ENCODE peak calls at places on chromosomes 13 and 19, in four cellular contexts. B, M, Q and O are unnamed samples.

GRCh38 chr19:40465025-40465780 is at the start of gene BLVRB:
- DNase-seq in M (no peak), Q (peak; percentile 52), B (no peak), O (no peak)

GRCh38 chr13:92175330-92175729 is 776.9 kb downstream of the GPC5 start:
- DNase-seq in Q (peak; percentile 27), M (no peak), B (peak; percentile 9), O (peak; percentile 17)

GRCh38 chr19:13881692-13882418 is 4.9 kb downstream of the NANOS3 start:
- DNase-seq in Q (no peak), M (no peak), B (no peak), O (no peak)

GRCh38 chr19:41960973-41961372 is 1.9 kb upstream of the RABAC1 start:
- DNase-seq in M (no peak), Q (no peak), B (no peak), O (no peak)

GRCh38 chr13:78410164-78410563 is 193.2 kb downstream of the POU4F1 start:
- DNase-seq in M (no peak), Q (no peak), B (no peak), O (no peak)

GRCh38 chr19:34188388-34188787 is 16.1 kb downstream of the LSM14A start:
- DNase-seq in Q (no peak), B (no peak), M (no peak), O (no peak)

GRCh38 chr13:27489456-27489855 is 39.1 kb upstream of the MTIF3 start:
- DNase-seq in B (no peak), M (no peak), Q (no peak), O (no peak)

GRCh38 chr13:101149735-101150380 is 266.4 kb downstream of the NALCN start:
- DNase-seq in B (peak; percentile 2), Q (no peak), M (no peak), O (peak; percentile 35)

GRCh38 chr13:27808866-27809546 is 16.7 kb downstream of the GSX1 start:
- DNase-seq in B (no peak), Q (no peak), M (no peak), O (no peak)

GRCh38 chr19:1853295-1854031 is 5.2 kb upstream of the REXO1 start:
- DNase-seq in Q (peak; percentile 76), B (peak; percentile 94), M (peak; percentile 43), O (peak; percentile 93)

GRCh38 chr13:36531746-36532486 is 99.6 kb downstream of the CCNA1 start:
- DNase-seq in Q (no peak), B (no peak), M (no peak), O (no peak)

GRCh38 chr19:16970821-16971220 is 55.8 kb downstream of the CPAMD8 start:
- DNase-seq in B (no peak), M (no peak), Q (no peak), O (no peak)

GRCh38 chr19:38838208-38838985 is 6.8 kb upstream of the ECH1 start:
- DNase-seq in M (no peak), B (no peak), Q (no peak), O (no peak)

GRCh38 chr19:39705578-39706188 is 1.4 kb downstream of the LGALS14 start:
- DNase-seq in Q (no peak), B (no peak), M (no peak), O (no peak)

GRCh38 chr13:51803018-51803417 is 945 bp downstream of the DHRS12 start:
- DNase-seq in M (no peak), B (no peak), Q (no peak), O (no peak)

GRCh38 chr19:31338069-31338767 is 11.0 kb downstream of the TSHZ3 start:
- DNase-seq in Q (peak; percentile 18), B (peak; percentile 32), M (no peak), O (peak; percentile 79)

GRCh38 chr19:46144756-46145155 is 3.3 kb upstream of the IGFL2 start:
- DNase-seq in B (no peak), Q (no peak), M (no peak), O (no peak)

GRCh38 chr13:66875264-66875663 is 354.9 kb downstream of the PCDH9 start:
- DNase-seq in M (no peak), B (no peak), Q (no peak), O (no peak)

GRCh38 chr13:29917573-29918091 is 67.2 kb upstream of the UBL3 start:
- DNase-seq in Q (no peak), M (no peak), B (no peak), O (no peak)

GRCh38 chr13:29922281-29922821 is 71.9 kb upstream of the UBL3 start:
- DNase-seq in B (no peak), Q (no peak), M (no peak), O (no peak)

GRCh38 chr13:29921542-29921941 is 71.1 kb upstream of the UBL3 start:
- DNase-seq in M (no peak), B (no peak), Q (no peak), O (no peak)

GRCh38 chr13:29918845-29919244 is 68.4 kb upstream of the UBL3 start:
- DNase-seq in B (no peak), M (no peak), Q (no peak), O (no peak)

DNA sequence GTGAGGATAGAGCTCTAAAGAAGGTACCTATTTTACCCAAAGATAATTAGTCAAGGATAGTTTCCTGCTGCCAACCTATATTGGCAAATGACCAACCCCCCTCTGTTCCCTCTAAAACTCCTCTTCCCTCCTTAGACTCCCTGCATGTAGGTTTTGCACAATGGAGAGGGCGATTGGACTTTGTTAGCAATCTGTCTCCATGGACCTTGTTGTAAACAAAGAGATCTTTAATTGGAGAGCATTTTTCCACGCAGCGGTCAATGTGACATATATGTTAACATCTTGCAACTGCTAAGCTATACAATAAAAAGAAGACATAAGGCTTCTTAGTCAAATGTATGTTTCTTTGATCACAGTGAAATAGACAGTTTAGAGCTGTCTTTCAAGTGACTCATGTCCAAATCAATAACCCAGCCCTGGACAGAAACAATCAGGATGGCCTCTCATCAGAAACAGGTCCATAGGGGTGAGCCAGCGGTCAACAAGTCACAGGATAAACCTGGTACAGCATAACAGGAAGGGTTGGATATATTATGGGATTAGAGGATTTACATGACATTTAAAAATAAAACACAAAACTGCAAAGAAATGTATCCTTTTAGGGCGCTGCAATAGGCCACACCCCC is 69.7 kb upstream of the UBL3 start:
- DNase-seq in Q (peak; percentile 63), B (no peak), M (no peak), O (no peak)
- TF ChIP-seq MAX in Q (no peak), B (no peak), M (no peak), O (no peak)

DNA sequence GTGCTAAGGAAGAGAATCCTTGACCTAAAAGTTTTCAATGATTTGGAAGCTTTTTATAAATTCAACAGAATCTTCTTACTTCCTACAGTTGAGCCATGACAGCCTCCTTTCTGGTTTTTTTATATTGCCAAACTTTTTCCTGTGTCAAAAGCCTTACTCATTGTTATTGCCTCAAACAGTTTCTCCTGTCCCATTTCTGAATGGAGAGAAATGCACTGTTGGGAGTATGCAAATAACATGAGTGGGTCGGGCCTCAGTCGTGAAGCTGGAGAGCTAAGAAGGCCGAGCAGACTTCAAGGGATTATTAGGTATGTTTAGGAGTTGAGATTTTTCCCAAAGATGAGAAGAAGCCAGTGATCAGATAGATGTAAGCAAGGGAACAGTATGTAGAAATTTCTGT is 766.4 kb upstream of the KLHL1 start:
- DNase-seq in B (no peak), Q (no peak), M (no peak), O (no peak)
- TF ChIP-seq NR2C2 in B (no peak), Q (no peak), M (no peak), O (no peak)

DNA sequence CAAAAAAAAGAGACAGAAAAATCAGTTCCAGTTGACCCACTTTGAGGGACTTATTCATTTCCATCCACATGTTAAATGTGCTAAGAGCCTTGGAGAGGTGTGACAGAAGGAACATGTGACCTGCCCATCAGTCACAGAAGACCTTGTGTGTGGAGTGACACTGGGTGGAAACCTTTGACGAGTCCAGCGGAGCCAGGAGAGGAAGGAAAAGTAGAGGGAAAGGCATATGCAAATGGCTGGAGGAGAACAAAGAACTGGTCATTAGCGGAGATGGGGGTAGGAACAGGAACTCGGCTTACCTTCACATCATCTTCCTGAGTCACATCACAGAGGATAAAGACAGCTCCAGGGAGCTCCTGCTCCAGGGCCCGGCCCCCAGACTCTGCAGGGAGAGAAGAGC is 2.3 kb downstream of the HSD17B14 start:
- DNase-seq in M (no peak), Q (no peak), B (no peak), O (no peak)
- TF ChIP-seq USF2 in M (no peak), Q (no peak), B (peak; percentile 4), O (peak; percentile 29)

GRCh38 chr13:85812282-85812681 is 13.1 kb upstream of the SLITRK6 start:
- DNase-seq in M (no peak), Q (no peak), B (no peak), O (no peak)

DNA sequence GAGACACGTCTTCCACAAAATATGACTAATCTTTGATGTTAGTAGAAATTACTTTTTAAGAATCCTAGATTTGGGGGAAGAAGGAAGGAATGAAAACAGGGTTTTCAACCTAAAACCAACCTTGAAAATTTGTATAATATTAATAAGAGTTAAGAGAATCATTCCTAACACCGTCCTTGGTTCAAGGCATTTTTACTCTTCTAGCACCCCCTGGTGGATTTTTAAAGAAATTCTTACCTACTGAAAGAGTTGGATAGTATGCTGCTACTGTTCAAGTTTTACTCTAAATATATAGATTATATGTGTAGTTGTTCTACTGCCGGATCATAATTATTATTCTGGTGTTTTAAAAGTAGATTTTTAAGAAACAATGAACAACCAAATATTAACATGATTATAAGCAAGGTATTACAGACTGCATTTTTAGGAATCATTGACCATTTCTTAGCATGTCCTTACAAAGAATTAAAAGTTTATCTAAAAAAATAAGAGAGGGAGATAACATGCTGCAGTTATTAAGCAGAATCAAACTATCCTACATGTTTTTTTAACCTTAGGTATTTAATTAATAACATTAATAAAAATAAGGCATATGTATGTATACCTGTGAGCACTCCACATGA is 7.4 kb upstream of the SLITRK6 start:
- DNase-seq in M (no peak), B (peak; percentile 16), Q (peak; percentile 41), O (no peak)
- TF ChIP-seq MAX in M (no peak), B (no peak), Q (no peak), O (no peak)